ENCODE peak calls at places on chromosomes 6 and 20, in six cellular contexts. One of them, this sample, is unnamed.

GRCh38 chr6:148934534-148934933 is 187.7 kb downstream of the UST start:
- DNase-seq in fibroblast of lung: peak
- DNase-seq in NCI-H2081: no peak
- DNase-seq in AG20443: peak
- DNase-seq in AG09309: no peak
- DNase-seq in tibial artery: peak
- DNase-seq in this sample: no peak

GRCh38 chr20:37223053-37223452 is 38.6 kb downstream of the GHRH start:
- DNase-seq in fibroblast of lung: peak
- DNase-seq in NCI-H2081: no peak
- DNase-seq in AG20443: peak
- DNase-seq in AG09309: peak
- DNase-seq in tibial artery: peak
- DNase-seq in this sample: no peak

GRCh38 chr6:16206595-16207037 is 31.8 kb upstream of the GMPR start:
- DNase-seq in fibroblast of lung: peak
- DNase-seq in NCI-H2081: peak
- DNase-seq in AG20443: peak
- DNase-seq in AG09309: peak
- DNase-seq in tibial artery: peak
- DNase-seq in this sample: no peak

GRCh38 chr6:151481752-151482151 is 12.1 kb upstream of the CCDC170 start:
- DNase-seq in fibroblast of lung: no peak
- DNase-seq in NCI-H2081: no peak
- DNase-seq in AG20443: no peak
- DNase-seq in AG09309: no peak
- DNase-seq in tibial artery: no peak
- DNase-seq in this sample: no peak

GRCh38 chr20:61516398-61517208 is 264.5 kb downstream of the CDH4 start:
- DNase-seq in fibroblast of lung: peak
- DNase-seq in NCI-H2081: no peak
- DNase-seq in AG20443: no peak
- DNase-seq in AG09309: no peak
- DNase-seq in tibial artery: no peak
- DNase-seq in this sample: no peak

GRCh38 chr6:47009583-47009982 is 32.5 kb downstream of the ADGRF1 start:
- DNase-seq in fibroblast of lung: no peak
- DNase-seq in NCI-H2081: no peak
- DNase-seq in AG20443: no peak
- DNase-seq in AG09309: no peak
- DNase-seq in tibial artery: no peak
- DNase-seq in this sample: no peak

GRCh38 chr6:152566040-152566875 is 70.9 kb downstream of the SYNE1 start:
- DNase-seq in fibroblast of lung: no peak
- DNase-seq in NCI-H2081: no peak
- DNase-seq in AG20443: no peak
- DNase-seq in AG09309: no peak
- DNase-seq in tibial artery: no peak
- DNase-seq in this sample: no peak

GRCh38 chr20:45433316-45433715 is 17.4 kb downstream of the PIGT start:
- DNase-seq in fibroblast of lung: peak
- DNase-seq in NCI-H2081: no peak
- DNase-seq in AG20443: peak
- DNase-seq in AG09309: peak
- DNase-seq in tibial artery: peak
- DNase-seq in this sample: no peak

GRCh38 chr6:163640641-163641040 is 226.1 kb downstream of the QKI start:
- DNase-seq in fibroblast of lung: no peak
- DNase-seq in NCI-H2081: no peak
- DNase-seq in AG20443: no peak
- DNase-seq in AG09309: no peak
- DNase-seq in tibial artery: no peak
- DNase-seq in this sample: no peak

GRCh38 chr6:35663447-35664235 is 25.1 kb downstream of the FKBP5 start:
- DNase-seq in fibroblast of lung: peak
- DNase-seq in NCI-H2081: no peak
- DNase-seq in AG20443: peak
- DNase-seq in AG09309: no peak
- DNase-seq in tibial artery: no peak
- DNase-seq in this sample: no peak

GRCh38 chr6:15062311-15063252 is 183.3 kb upstream of the JARID2 start:
- DNase-seq in fibroblast of lung: peak
- DNase-seq in NCI-H2081: no peak
- DNase-seq in AG20443: peak
- DNase-seq in AG09309: peak
- DNase-seq in tibial artery: no peak
- DNase-seq in this sample: no peak

GRCh38 chr20:61807426-61808160 is 258.1 kb downstream of the TAF4 start:
- DNase-seq in fibroblast of lung: no peak
- DNase-seq in NCI-H2081: no peak
- DNase-seq in AG20443: no peak
- DNase-seq in AG09309: no peak
- DNase-seq in tibial artery: no peak
- DNase-seq in this sample: no peak

GRCh38 chr6:169960003-169960344 is 208.6 kb downstream of the ERMARD start:
- DNase-seq in fibroblast of lung: no peak
- DNase-seq in NCI-H2081: no peak
- DNase-seq in AG20443: no peak
- DNase-seq in AG09309: no peak
- DNase-seq in tibial artery: no peak
- DNase-seq in this sample: no peak

GRCh38 chr6:100382767-100383195 is 81.9 kb downstream of the SIM1 start:
- DNase-seq in fibroblast of lung: peak
- DNase-seq in NCI-H2081: no peak
- DNase-seq in AG20443: no peak
- DNase-seq in AG09309: no peak
- DNase-seq in tibial artery: no peak
- DNase-seq in this sample: no peak

GRCh38 chr6:14787274-14787673 is 458.6 kb upstream of the JARID2 start:
- DNase-seq in fibroblast of lung: no peak
- DNase-seq in NCI-H2081: no peak
- DNase-seq in AG20443: no peak
- DNase-seq in AG09309: no peak
- DNase-seq in tibial artery: no peak
- DNase-seq in this sample: no peak

GRCh38 chr6:5303711-5304110 is 42.4 kb downstream of the FARS2 start:
- DNase-seq in fibroblast of lung: no peak
- DNase-seq in NCI-H2081: no peak
- DNase-seq in AG20443: no peak
- DNase-seq in AG09309: no peak
- DNase-seq in tibial artery: no peak
- DNase-seq in this sample: no peak

GRCh38 chr6:84897874-84898635 is 133.7 kb upstream of the TBX18 start:
- DNase-seq in fibroblast of lung: peak
- DNase-seq in NCI-H2081: no peak
- DNase-seq in AG20443: no peak
- DNase-seq in AG09309: no peak
- DNase-seq in tibial artery: no peak
- DNase-seq in this sample: no peak

This sample was measured in suprapubic skin.